ENCODE peak calls at places on chromosome 18, in ten cellular contexts. One of them, this sample, is unnamed.

GRCh38 chr18:59628995-59629394 is 68.2 kb downstream of the CCBE1 start:
- DNase-seq in Peyer's patch: no peak
- DNase-seq in sigmoid colon: no peak
- DNase-seq in aorta: no peak
- DNase-seq in prostate gland: no peak
- DNase-seq in BE2C: no peak
- DNase-seq in colonic mucosa: no peak
- DNase-seq in tibial nerve: no peak
- DNase-seq in naive thymus-derived CD4-positive, alpha-beta T cell: no peak
- DNase-seq in hepatocyte: no peak
- DNase-seq in this sample: no peak

GRCh38 chr18:51266736-51267135 is 69.3 kb upstream of the MEX3C start:
- DNase-seq in Peyer's patch: no peak
- DNase-seq in sigmoid colon: no peak
- DNase-seq in aorta: no peak
- DNase-seq in prostate gland: no peak
- DNase-seq in BE2C: no peak
- DNase-seq in colonic mucosa: no peak
- DNase-seq in tibial nerve: no peak
- DNase-seq in naive thymus-derived CD4-positive, alpha-beta T cell: no peak
- DNase-seq in hepatocyte: no peak
- DNase-seq in this sample: no peak

GRCh38 chr18:48819781-48820482 is 130.8 kb downstream of the SMAD7 start:
- DNase-seq in Peyer's patch: peak; percentile 43
- DNase-seq in sigmoid colon: peak; percentile 46
- DNase-seq in aorta: peak; percentile 16
- DNase-seq in prostate gland: no peak
- DNase-seq in BE2C: no peak
- DNase-seq in colonic mucosa: no peak
- DNase-seq in tibial nerve: no peak
- DNase-seq in naive thymus-derived CD4-positive, alpha-beta T cell: no peak
- DNase-seq in hepatocyte: no peak
- DNase-seq in this sample: peak; percentile 57

GRCh38 chr18:44579028-44579692 is 101.5 kb upstream of the SETBP1 start:
- DNase-seq in Peyer's patch: no peak
- DNase-seq in sigmoid colon: no peak
- DNase-seq in aorta: no peak
- DNase-seq in prostate gland: no peak
- DNase-seq in BE2C: peak; percentile 8
- DNase-seq in colonic mucosa: no peak
- DNase-seq in tibial nerve: no peak
- DNase-seq in naive thymus-derived CD4-positive, alpha-beta T cell: no peak
- DNase-seq in hepatocyte: peak; percentile 29
- DNase-seq in this sample: no peak

GRCh38 chr18:31162419-31162793 is 250 bp downstream of the DSC1 start:
- DNase-seq in Peyer's patch: no peak
- DNase-seq in sigmoid colon: no peak
- DNase-seq in aorta: no peak
- DNase-seq in prostate gland: no peak
- DNase-seq in BE2C: no peak
- DNase-seq in colonic mucosa: no peak
- DNase-seq in tibial nerve: no peak
- DNase-seq in naive thymus-derived CD4-positive, alpha-beta T cell: no peak
- DNase-seq in hepatocyte: no peak
- DNase-seq in this sample: no peak

GRCh38 chr18:27223570-27224340 is 38.6 kb upstream of the CHST9 start:
- DNase-seq in Peyer's patch: no peak
- DNase-seq in sigmoid colon: no peak
- DNase-seq in aorta: no peak
- DNase-seq in prostate gland: no peak
- DNase-seq in BE2C: no peak
- DNase-seq in colonic mucosa: no peak
- DNase-seq in tibial nerve: no peak
- DNase-seq in naive thymus-derived CD4-positive, alpha-beta T cell: no peak
- DNase-seq in hepatocyte: no peak
- DNase-seq in this sample: no peak

GRCh38 chr18:73646196-73646595 is 501.4 kb downstream of the FBXO15 start:
- DNase-seq in Peyer's patch: no peak
- DNase-seq in sigmoid colon: no peak
- DNase-seq in aorta: no peak
- DNase-seq in prostate gland: no peak
- DNase-seq in BE2C: no peak
- DNase-seq in colonic mucosa: no peak
- DNase-seq in tibial nerve: no peak
- DNase-seq in naive thymus-derived CD4-positive, alpha-beta T cell: no peak
- DNase-seq in hepatocyte: no peak
- DNase-seq in this sample: no peak

GRCh38 chr18:77058186-77058847 is 74.3 kb downstream of the MBP start:
- DNase-seq in Peyer's patch: no peak
- DNase-seq in sigmoid colon: peak; percentile 84
- DNase-seq in aorta: peak; percentile 72
- DNase-seq in prostate gland: no peak
- DNase-seq in BE2C: no peak
- DNase-seq in colonic mucosa: no peak
- DNase-seq in tibial nerve: peak; percentile 52
- DNase-seq in naive thymus-derived CD4-positive, alpha-beta T cell: no peak
- DNase-seq in hepatocyte: no peak
- DNase-seq in this sample: no peak

GRCh38 chr18:75192899-75193298 is 16.0 kb downstream of the PTGR3 start:
- DNase-seq in Peyer's patch: no peak
- DNase-seq in sigmoid colon: no peak
- DNase-seq in aorta: no peak
- DNase-seq in prostate gland: no peak
- DNase-seq in BE2C: no peak
- DNase-seq in colonic mucosa: no peak
- DNase-seq in tibial nerve: no peak
- DNase-seq in naive thymus-derived CD4-positive, alpha-beta T cell: no peak
- DNase-seq in hepatocyte: no peak
- DNase-seq in this sample: peak; percentile 30

GRCh38 chr18:49021433-49022129 is 70.8 kb upstream of the SMAD7 start:
- DNase-seq in Peyer's patch: peak; percentile 91
- DNase-seq in sigmoid colon: no peak
- DNase-seq in aorta: no peak
- DNase-seq in prostate gland: no peak
- DNase-seq in BE2C: peak; percentile 58
- DNase-seq in colonic mucosa: peak; percentile 93
- DNase-seq in tibial nerve: no peak
- DNase-seq in naive thymus-derived CD4-positive, alpha-beta T cell: no peak
- DNase-seq in hepatocyte: peak; percentile 93
- DNase-seq in this sample: peak; percentile 62

GRCh38 chr18:63192171-63192884 is 127.2 kb downstream of the BCL2 start:
- DNase-seq in Peyer's patch: no peak
- DNase-seq in sigmoid colon: no peak
- DNase-seq in aorta: no peak
- DNase-seq in prostate gland: no peak
- DNase-seq in BE2C: no peak
- DNase-seq in colonic mucosa: no peak
- DNase-seq in tibial nerve: no peak
- DNase-seq in naive thymus-derived CD4-positive, alpha-beta T cell: no peak
- DNase-seq in hepatocyte: no peak
- DNase-seq in this sample: no peak

GRCh38 chr18:2337552-2338141 is 233.7 kb downstream of the METTL4 start:
- DNase-seq in Peyer's patch: no peak
- DNase-seq in sigmoid colon: no peak
- DNase-seq in aorta: peak; percentile 58
- DNase-seq in prostate gland: no peak
- DNase-seq in BE2C: peak; percentile 23
- DNase-seq in colonic mucosa: peak; percentile 37
- DNase-seq in tibial nerve: no peak
- DNase-seq in naive thymus-derived CD4-positive, alpha-beta T cell: peak; percentile 16
- DNase-seq in hepatocyte: no peak
- DNase-seq in this sample: no peak

GRCh38 chr18:10278265-10278664 is 176.2 kb upstream of the APCDD1 start:
- DNase-seq in Peyer's patch: no peak
- DNase-seq in sigmoid colon: no peak
- DNase-seq in aorta: no peak
- DNase-seq in prostate gland: no peak
- DNase-seq in BE2C: no peak
- DNase-seq in colonic mucosa: no peak
- DNase-seq in tibial nerve: no peak
- DNase-seq in naive thymus-derived CD4-positive, alpha-beta T cell: no peak
- DNase-seq in hepatocyte: no peak
- DNase-seq in this sample: no peak

DNA sequence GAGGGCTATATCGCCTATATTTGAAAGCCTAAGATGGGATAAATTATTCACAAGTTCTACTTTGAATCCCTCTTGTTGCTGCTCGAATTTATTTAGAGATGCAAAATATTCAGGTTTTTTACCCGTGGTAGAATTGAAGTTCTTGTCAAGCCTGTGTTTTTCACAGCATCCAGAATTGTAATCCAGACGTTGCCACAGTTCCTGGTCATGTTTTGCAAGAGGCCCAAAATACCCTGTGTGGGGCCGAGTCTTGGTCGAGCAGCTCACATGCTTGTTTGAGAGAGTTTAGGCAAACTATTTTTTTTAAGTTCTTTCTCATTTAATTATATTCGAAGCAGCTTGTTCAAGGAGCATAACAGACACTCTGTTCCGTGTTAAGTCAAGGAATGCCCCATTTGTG is 2.6 kb downstream of the SALL3 start:
- DNase-seq in Peyer's patch: no peak
- DNase-seq in sigmoid colon: no peak
- DNase-seq in aorta: no peak
- DNase-seq in prostate gland: no peak
- DNase-seq in BE2C: no peak
- DNase-seq in colonic mucosa: no peak
- DNase-seq in tibial nerve: no peak
- DNase-seq in naive thymus-derived CD4-positive, alpha-beta T cell: no peak
- DNase-seq in hepatocyte: no peak
- DNase-seq in this sample: no peak
- H3K27me3 ChIP-seq in Peyer's patch: peaks cover 43% of the 10 kb centered on the region
- H3K27me3 ChIP-seq in sigmoid colon: peaks cover 54% of the 10 kb centered on the region
- H3K27me3 ChIP-seq in aorta: no peaks in the 10 kb centered on the region
- H3K27me3 ChIP-seq in prostate gland: no peaks in the 10 kb centered on the region
- H3K27me3 ChIP-seq in BE2C: peaks cover 66% of the 10 kb centered on the region
- H3K27me3 ChIP-seq in colonic mucosa: peaks cover 62% of the 10 kb centered on the region
- H3K27me3 ChIP-seq in tibial nerve: peaks cover 85% of the 10 kb centered on the region
- H3K27me3 ChIP-seq in naive thymus-derived CD4-positive, alpha-beta T cell: peaks cover 15% of the 10 kb centered on the region
- H3K27me3 ChIP-seq in hepatocyte: peaks cover 84% of the 10 kb centered on the region
- H3K27me3 ChIP-seq in this sample: peaks cover 17% of the 10 kb centered on the region

DNA sequence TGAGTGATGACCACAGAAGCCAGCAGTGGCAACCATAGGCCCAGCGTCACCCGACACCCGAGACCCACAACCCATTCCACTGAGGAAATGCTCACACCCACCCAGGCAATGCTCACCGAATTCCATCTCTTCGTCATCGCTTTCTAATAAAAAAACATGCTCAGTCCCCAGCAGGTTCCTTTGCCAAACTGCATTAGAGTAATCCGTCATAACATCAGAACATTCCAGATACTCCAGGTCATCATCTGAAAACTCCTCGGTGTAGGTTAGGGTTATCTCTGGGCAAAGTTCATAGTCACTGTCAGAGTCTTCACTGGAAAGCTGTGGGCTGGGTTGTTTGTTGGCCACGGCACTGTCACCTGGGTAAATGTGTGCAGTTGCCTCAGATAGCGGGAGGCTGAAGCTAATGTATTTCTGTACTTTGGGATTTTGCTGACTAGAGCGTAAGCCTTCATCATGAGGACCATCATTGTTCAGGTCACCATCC is 49.3 kb downstream of the ALPK2 start:
- DNase-seq in Peyer's patch: no peak
- DNase-seq in sigmoid colon: no peak
- DNase-seq in aorta: no peak
- DNase-seq in prostate gland: no peak
- DNase-seq in BE2C: no peak
- DNase-seq in colonic mucosa: no peak
- DNase-seq in tibial nerve: no peak
- DNase-seq in naive thymus-derived CD4-positive, alpha-beta T cell: no peak
- DNase-seq in hepatocyte: no peak
- DNase-seq in this sample: no peak
- H3K4me3 ChIP-seq in Peyer's patch: no peak overlapping the region
- H3K4me3 ChIP-seq in sigmoid colon: no peak overlapping the region
- H3K4me3 ChIP-seq in aorta: no peak overlapping the region
- H3K4me3 ChIP-seq in prostate gland: no peak overlapping the region
- H3K4me3 ChIP-seq in BE2C: no peak overlapping the region
- H3K4me3 ChIP-seq in colonic mucosa: no peak overlapping the region
- H3K4me3 ChIP-seq in tibial nerve: no peak overlapping the region
- H3K4me3 ChIP-seq in naive thymus-derived CD4-positive, alpha-beta T cell: no peak overlapping the region
- H3K4me3 ChIP-seq in hepatocyte: no peak overlapping the region
- H3K4me3 ChIP-seq in this sample: no peak overlapping the region

GRCh38 chr18:23682045-23682444 is 7.2 kb upstream of the LAMA3 start:
- DNase-seq in Peyer's patch: no peak
- DNase-seq in sigmoid colon: no peak
- DNase-seq in aorta: no peak
- DNase-seq in prostate gland: no peak
- DNase-seq in BE2C: no peak
- DNase-seq in colonic mucosa: no peak
- DNase-seq in tibial nerve: no peak
- DNase-seq in naive thymus-derived CD4-positive, alpha-beta T cell: no peak
- DNase-seq in hepatocyte: no peak
- DNase-seq in this sample: no peak

GRCh38 chr18:23682472-23682871 is 6.8 kb upstream of the LAMA3 start:
- DNase-seq in Peyer's patch: no peak
- DNase-seq in sigmoid colon: no peak
- DNase-seq in aorta: no peak
- DNase-seq in prostate gland: no peak
- DNase-seq in BE2C: no peak
- DNase-seq in colonic mucosa: no peak
- DNase-seq in tibial nerve: no peak
- DNase-seq in naive thymus-derived CD4-positive, alpha-beta T cell: no peak
- DNase-seq in hepatocyte: no peak
- DNase-seq in this sample: no peak

GRCh38 chr18:23683671-23684070 is 5.6 kb upstream of the LAMA3 start:
- DNase-seq in Peyer's patch: no peak
- DNase-seq in sigmoid colon: no peak
- DNase-seq in aorta: no peak
- DNase-seq in prostate gland: peak; percentile 8
- DNase-seq in BE2C: no peak
- DNase-seq in colonic mucosa: no peak
- DNase-seq in tibial nerve: no peak
- DNase-seq in naive thymus-derived CD4-positive, alpha-beta T cell: no peak
- DNase-seq in hepatocyte: no peak
- DNase-seq in this sample: no peak

GRCh38 chr18:23683155-23683554 is 6.1 kb upstream of the LAMA3 start:
- DNase-seq in Peyer's patch: no peak
- DNase-seq in sigmoid colon: no peak
- DNase-seq in aorta: no peak
- DNase-seq in prostate gland: no peak
- DNase-seq in BE2C: no peak
- DNase-seq in colonic mucosa: no peak
- DNase-seq in tibial nerve: no peak
- DNase-seq in naive thymus-derived CD4-positive, alpha-beta T cell: no peak
- DNase-seq in hepatocyte: no peak
- DNase-seq in this sample: no peak

GRCh38 chr18:23684515-23685197 is 4.6 kb upstream of the LAMA3 start:
- DNase-seq in Peyer's patch: no peak
- DNase-seq in sigmoid colon: no peak
- DNase-seq in aorta: no peak
- DNase-seq in prostate gland: peak; percentile 72
- DNase-seq in BE2C: no peak
- DNase-seq in colonic mucosa: no peak
- DNase-seq in tibial nerve: no peak
- DNase-seq in naive thymus-derived CD4-positive, alpha-beta T cell: no peak
- DNase-seq in hepatocyte: no peak
- DNase-seq in this sample: no peak
- H3K4me1 ChIP-seq in Peyer's patch: peaks cover 14% of the 10 kb centered on the region
- H3K4me1 ChIP-seq in sigmoid colon: peaks cover 12% of the 10 kb centered on the region
- H3K4me1 ChIP-seq in aorta: no peaks in the 10 kb centered on the region
- H3K4me1 ChIP-seq in prostate gland: no peaks in the 10 kb centered on the region
- H3K4me1 ChIP-seq in BE2C: no peaks in the 10 kb centered on the region
- H3K4me1 ChIP-seq in colonic mucosa: peaks cover 3% of the 10 kb centered on the region
- H3K4me1 ChIP-seq in tibial nerve: peaks cover under 1% of the 10 kb centered on the region
- H3K4me1 ChIP-seq in naive thymus-derived CD4-positive, alpha-beta T cell: peaks cover 11% of the 10 kb centered on the region
- H3K4me1 ChIP-seq in hepatocyte: peaks cover 8% of the 10 kb centered on the region
- H3K4me1 ChIP-seq in this sample: no peaks in the 10 kb centered on the region

GRCh38 chr18:54125429-54125828 is 99.0 kb downstream of the MBD2 start:
- DNase-seq in Peyer's patch: no peak
- DNase-seq in sigmoid colon: no peak
- DNase-seq in aorta: no peak
- DNase-seq in prostate gland: no peak
- DNase-seq in BE2C: no peak
- DNase-seq in colonic mucosa: no peak
- DNase-seq in tibial nerve: no peak
- DNase-seq in naive thymus-derived CD4-positive, alpha-beta T cell: no peak
- DNase-seq in hepatocyte: no peak
- DNase-seq in this sample: no peak
- H3K27me3 ChIP-seq in Peyer's patch: no peaks in the 10 kb centered on the region
- H3K27me3 ChIP-seq in sigmoid colon: no peaks in the 10 kb centered on the region
- H3K27me3 ChIP-seq in aorta: no peaks in the 10 kb centered on the region
- H3K27me3 ChIP-seq in prostate gland: no peaks in the 10 kb centered on the region
- H3K27me3 ChIP-seq in BE2C: no peaks in the 10 kb centered on the region
- H3K27me3 ChIP-seq in colonic mucosa: no peaks in the 10 kb centered on the region
- H3K27me3 ChIP-seq in tibial nerve: no peaks in the 10 kb centered on the region
- H3K27me3 ChIP-seq in naive thymus-derived CD4-positive, alpha-beta T cell: no peaks in the 10 kb centered on the region
- H3K27me3 ChIP-seq in hepatocyte: no peaks in the 10 kb centered on the region
- H3K27me3 ChIP-seq in this sample: no peaks in the 10 kb centered on the region